ENCODE peak calls at places on chromosomes 2 and 18, in eight cellular contexts. C, L, U, K, A, S, V and Q are unnamed samples.

GRCh38 chr18:4271952-4272351 is 183.2 kb downstream of the DLGAP1 start:
- DNase-seq in C (no peak), L (no peak), U (no peak), K (no peak), A (no peak), S (no peak), V (no peak), Q (no peak)

GRCh38 chr18:76274470-76275289 is 220.4 kb downstream of the ZNF516 start:
- DNase-seq in C (peak), L (peak), U (peak), K (peak), A (peak), S (peak), V (peak), Q (peak)

GRCh38 chr2:180690611-180691010 is 289.8 kb upstream of the UBE2E3 start:
- DNase-seq in C (no peak), L (peak), U (no peak), K (no peak), A (no peak), S (no peak), V (no peak), Q (no peak)

GRCh38 chr18:29838556-29838955 is 1204.0 kb downstream of the DSC3 start:
- DNase-seq in C (no peak), L (peak), U (no peak), K (no peak), A (no peak), S (no peak), V (no peak), Q (peak)

GRCh38 chr18:6155707-6156106 is 259.0 kb downstream of the L3MBTL4 start:
- DNase-seq in C (no peak), L (no peak), U (no peak), K (no peak), A (no peak), S (no peak), V (no peak), Q (no peak)

GRCh38 chr2:197183355-197183754 is 127.2 kb downstream of the ANKRD44 start:
- DNase-seq in C (no peak), L (peak), U (no peak), K (no peak), A (no peak), S (no peak), V (no peak), Q (no peak)

GRCh38 chr2:198499539-198499938 is 695.1 kb downstream of the PLCL1 start:
- DNase-seq in C (no peak), L (no peak), U (no peak), K (peak), A (no peak), S (peak), V (no peak), Q (peak)

GRCh38 chr2:20563833-20564232 is 87.1 kb downstream of the HS1BP3 start:
- DNase-seq in C (no peak), L (peak), U (no peak), K (no peak), A (no peak), S (no peak), V (no peak), Q (no peak)

GRCh38 chr2:219252570-219252899 is 508 bp upstream of the TUBA4B start:
- DNase-seq in C (peak), L (no peak), U (no peak), K (no peak), A (no peak), S (peak), V (no peak), Q (no peak)

GRCh38 chr2:23806201-23806600 is 120.7 kb downstream of the ATAD2B start:
- DNase-seq in C (no peak), L (no peak), U (no peak), K (no peak), A (no peak), S (no peak), V (no peak), Q (no peak)

GRCh38 chr2:60281730-60282129 is 271.7 kb downstream of the BCL11A start:
- DNase-seq in C (no peak), L (no peak), U (no peak), K (no peak), A (no peak), S (no peak), V (no peak), Q (no peak)

GRCh38 chr2:60283633-60284032 is 269.8 kb downstream of the BCL11A start:
- DNase-seq in C (peak), L (no peak), U (no peak), K (no peak), A (no peak), S (no peak), V (no peak), Q (no peak)

GRCh38 chr2:60275958-60276357 is 277.5 kb downstream of the BCL11A start:
- DNase-seq in C (no peak), L (no peak), U (no peak), K (peak), A (no peak), S (no peak), V (no peak), Q (no peak)

GRCh38 chr2:60282886-60283285 is 270.6 kb downstream of the BCL11A start:
- DNase-seq in C (no peak), L (no peak), U (no peak), K (no peak), A (no peak), S (no peak), V (no peak), Q (no peak)

GRCh38 chr2:60278906-60279305 is 274.5 kb downstream of the BCL11A start:
- DNase-seq in C (no peak), L (no peak), U (no peak), K (no peak), A (no peak), S (no peak), V (no peak), Q (no peak)
- TF ChIP-seq CTCF in C (no peak), L (no peak), U (no peak), K (no peak), A (no peak), S (no peak), V (no peak), Q (no peak)

GRCh38 chr18:56803076-56803475 is 151.9 kb downstream of the WDR7 start:
- DNase-seq in C (no peak), L (no peak), U (no peak), K (no peak), A (no peak), S (no peak), V (no peak), Q (no peak)

GRCh38 chr18:56795381-56795780 is 144.2 kb downstream of the WDR7 start:
- DNase-seq in C (no peak), L (peak), U (no peak), K (no peak), A (no peak), S (no peak), V (no peak), Q (no peak)

GRCh38 chr18:56804395-56804794 is 153.2 kb downstream of the WDR7 start:
- DNase-seq in C (no peak), L (no peak), U (no peak), K (no peak), A (no peak), S (no peak), V (no peak), Q (no peak)

GRCh38 chr18:56799756-56800155 is 148.6 kb downstream of the WDR7 start:
- DNase-seq in C (no peak), L (peak), U (no peak), K (no peak), A (no peak), S (no peak), V (no peak), Q (no peak)
- TF ChIP-seq EZH2phosphoT487 in C (no peak), L (no peak), U (no peak), K (no peak), A (no peak), S (no peak), V (no peak), Q (no peak)

GRCh38 chr18:12119358-12119757 is 25.7 kb downstream of the ANKRD62 start:
- DNase-seq in C (no peak), L (no peak), U (no peak), K (no peak), A (no peak), S (no peak), V (no peak), Q (no peak)

DNA sequence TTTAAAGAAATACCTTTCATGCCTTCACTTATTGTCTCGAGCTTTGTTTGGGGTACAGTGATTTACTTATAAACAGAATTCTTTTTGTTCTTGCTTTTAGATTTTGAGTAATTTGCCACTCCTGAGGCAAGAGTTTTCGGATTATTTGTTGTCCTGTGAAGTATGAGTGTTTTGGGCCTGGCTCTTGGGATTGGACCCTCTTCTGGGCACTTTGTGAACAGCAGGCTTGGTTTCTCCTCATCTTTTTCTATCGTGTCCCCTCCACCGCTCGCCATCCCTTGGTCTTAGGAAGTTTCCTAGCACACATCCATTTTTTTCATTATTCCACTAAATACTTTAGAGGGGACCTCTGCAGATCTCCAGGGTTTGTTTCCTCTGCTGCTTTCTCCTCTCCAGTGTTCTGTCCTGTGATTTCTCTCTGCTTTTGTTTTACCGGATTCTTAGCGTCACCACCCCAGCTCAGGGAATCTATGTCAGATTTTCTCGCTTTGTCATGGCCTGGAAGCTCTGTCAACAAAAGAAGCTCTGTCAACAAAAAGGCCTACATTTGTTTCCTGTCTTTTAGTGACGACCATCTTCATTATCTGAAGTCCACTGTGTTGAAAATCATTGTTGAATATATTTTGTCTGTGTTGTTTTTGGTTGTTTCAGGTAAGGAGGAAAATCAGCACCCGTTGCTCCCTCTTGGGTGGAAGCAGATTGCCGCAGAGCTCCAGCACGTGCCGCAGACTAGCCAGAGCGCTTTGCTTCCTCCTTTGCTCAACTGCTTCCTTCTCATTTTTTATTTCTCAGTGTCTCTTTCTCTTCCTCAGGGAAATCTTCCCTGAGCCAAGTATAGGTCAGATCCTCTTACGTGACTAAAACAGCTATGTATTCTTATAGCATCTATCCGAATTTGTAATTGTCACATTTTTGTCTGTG is 27.8 kb downstream of the ANKRD62 start:
- DNase-seq in C (no peak), L (peak), U (peak), K (peak), A (no peak), S (peak), V (no peak), Q (peak)
- TF ChIP-seq CTCF in C (peak), L (peak), U (no peak), K (peak), A (peak), S (peak), V (peak), Q (peak)

GRCh38 chr2:59969161-59969560 is 584.3 kb downstream of the BCL11A start:
- DNase-seq in C (no peak), L (no peak), U (no peak), K (no peak), A (no peak), S (no peak), V (no peak), Q (no peak)
- TF ChIP-seq EZH2phosphoT487 in C (no peak), L (no peak), U (no peak), K (no peak), A (no peak), S (no peak), V (no peak), Q (no peak)

GRCh38 chr2:9570182-9571060 is 14.8 kb upstream of the ADAM17 start:
- DNase-seq in C (no peak), L (no peak), U (no peak), K (no peak), A (no peak), S (no peak), V (no peak), Q (no peak)

GRCh38 chr2:9578475-9579235 is 23.0 kb upstream of the ADAM17 start:
- DNase-seq in C (no peak), L (no peak), U (no peak), K (no peak), A (no peak), S (no peak), V (no peak), Q (no peak)

GRCh38 chr2:9574314-9574713 is 18.7 kb upstream of the ADAM17 start:
- DNase-seq in C (no peak), L (no peak), U (no peak), K (no peak), A (no peak), S (no peak), V (no peak), Q (no peak)

GRCh38 chr2:9573013-9573708 is 17.5 kb upstream of the ADAM17 start:
- DNase-seq in C (no peak), L (no peak), U (no peak), K (no peak), A (no peak), S (no peak), V (no peak), Q (no peak)

DNA sequence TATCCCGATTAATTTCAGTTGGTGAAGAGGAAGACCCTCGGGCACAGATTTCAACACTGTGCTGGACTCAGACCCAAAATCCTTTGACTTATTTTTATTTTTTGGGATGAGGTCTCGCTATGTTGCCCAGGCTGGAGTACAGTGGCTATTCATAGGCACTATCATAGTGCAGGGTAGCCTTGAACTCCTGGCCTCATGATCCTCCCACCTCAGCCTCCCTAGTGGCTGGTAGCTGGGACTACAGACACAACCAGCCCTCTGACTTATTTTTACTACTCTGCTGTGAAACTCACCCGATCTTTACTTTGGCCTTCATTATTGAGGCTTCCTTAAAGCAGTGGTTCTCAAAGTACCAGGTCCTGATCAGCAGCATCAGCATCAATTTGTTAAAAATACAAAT is 18.2 kb upstream of the ADAM17 start:
- DNase-seq in C (no peak), L (no peak), U (no peak), K (peak), A (no peak), S (no peak), V (no peak), Q (no peak)
- TF ChIP-seq CTCF in C (peak), L (peak), U (no peak), K (no peak), A (peak), S (peak), V (peak), Q (no peak)

GRCh38 chr2:101698419-101699190 is 1.1 kb downstream of the MAP4K4 start:
- DNase-seq in C (peak), L (peak), U (peak), K (peak), A (peak), S (no peak), V (no peak), Q (peak)

GRCh38 chr2:101697794-101698418 is 399 bp downstream of the MAP4K4 start:
- DNase-seq in C (peak), L (peak), U (no peak), K (peak), A (peak), S (peak), V (no peak), Q (peak)

GRCh38 chr2:101697124-101697793 is at the start of gene MAP4K4:
- DNase-seq in C (peak), L (peak), U (peak), K (peak), A (peak), S (peak), V (peak), Q (peak)

GRCh38 chr2:101699939-101700442 is 2.5 kb downstream of the MAP4K4 start:
- DNase-seq in C (no peak), L (peak), U (no peak), K (peak), A (no peak), S (no peak), V (no peak), Q (no peak)

DNA sequence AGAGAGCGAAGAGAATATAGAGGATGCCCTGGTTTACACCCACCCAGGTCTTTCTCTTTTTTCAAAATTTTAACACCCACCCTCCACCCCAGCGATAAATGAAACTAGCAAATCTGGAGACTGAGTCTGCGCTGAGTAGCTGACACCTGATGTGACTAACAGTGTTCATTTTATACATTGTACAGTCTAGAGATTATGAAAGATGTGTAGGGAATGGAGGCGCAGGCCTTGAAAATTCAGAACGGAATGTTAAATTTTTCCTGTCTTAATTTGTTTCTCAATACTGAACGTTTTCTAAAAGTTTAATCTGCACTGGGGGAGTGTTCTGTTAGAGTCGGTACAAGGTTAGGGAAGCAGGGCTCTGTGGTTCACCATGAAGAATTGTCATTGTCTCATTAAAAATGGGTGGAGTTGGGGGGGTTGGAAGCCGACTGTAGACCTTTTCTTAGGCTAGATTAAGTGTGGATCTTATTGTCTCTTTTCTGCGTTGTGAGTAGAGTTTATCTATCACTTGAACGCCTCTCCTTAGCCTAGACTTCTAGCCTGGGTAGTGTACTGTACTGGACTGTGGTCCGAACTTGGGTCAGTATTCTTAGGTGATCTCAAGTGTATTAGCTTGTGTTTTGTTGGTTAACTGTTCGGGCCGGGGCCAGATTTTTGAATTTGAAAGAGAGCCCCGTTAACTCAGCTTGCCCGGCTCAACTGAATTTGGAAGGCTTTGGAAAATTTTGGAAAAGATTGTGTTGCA is 1.9 kb downstream of the MAP4K4 start:
- DNase-seq in C (no peak), L (peak), U (no peak), K (no peak), A (peak), S (peak), V (no peak), Q (no peak)
- TF ChIP-seq EZH2phosphoT487 in C (no peak), L (no peak), U (no peak), K (no peak), A (no peak), S (no peak), V (no peak), Q (no peak)

GRCh38 chr18:34222396-34223163 is 2.1 kb downstream of the NOL4 start:
- DNase-seq in C (peak), L (peak), U (no peak), K (peak), A (no peak), S (peak), V (peak), Q (peak)

GRCh38 chr18:34223164-34223892 is 1.4 kb downstream of the NOL4 start:
- DNase-seq in C (peak), L (no peak), U (no peak), K (peak), A (no peak), S (peak), V (no peak), Q (peak)

GRCh38 chr18:34223893-34224422 is 755 bp downstream of the NOL4 start:
- DNase-seq in C (peak), L (no peak), U (no peak), K (no peak), A (no peak), S (peak), V (no peak), Q (no peak)

GRCh38 chr18:34225218-34225553 is 473 bp upstream of the NOL4 start:
- DNase-seq in C (no peak), L (no peak), U (no peak), K (no peak), A (no peak), S (no peak), V (no peak), Q (no peak)

GRCh38 chr18:34224423-34225217 is at the start of gene NOL4:
- DNase-seq in C (peak), L (peak), U (no peak), K (peak), A (no peak), S (peak), V (no peak), Q (peak)
- TF ChIP-seq CTCF in C (no peak), L (peak), U (no peak), K (peak), A (no peak), S (peak), V (no peak), Q (peak)

GRCh38 chr2:128258218-128258617 is 60.5 kb downstream of the HS6ST1 start:
- DNase-seq in C (no peak), L (no peak), U (no peak), K (no peak), A (no peak), S (no peak), V (no peak), Q (no peak)
- TF ChIP-seq EZH2phosphoT487 in C (no peak), L (no peak), U (no peak), K (no peak), A (no peak), S (no peak), V (no peak), Q (no peak)

DNA sequence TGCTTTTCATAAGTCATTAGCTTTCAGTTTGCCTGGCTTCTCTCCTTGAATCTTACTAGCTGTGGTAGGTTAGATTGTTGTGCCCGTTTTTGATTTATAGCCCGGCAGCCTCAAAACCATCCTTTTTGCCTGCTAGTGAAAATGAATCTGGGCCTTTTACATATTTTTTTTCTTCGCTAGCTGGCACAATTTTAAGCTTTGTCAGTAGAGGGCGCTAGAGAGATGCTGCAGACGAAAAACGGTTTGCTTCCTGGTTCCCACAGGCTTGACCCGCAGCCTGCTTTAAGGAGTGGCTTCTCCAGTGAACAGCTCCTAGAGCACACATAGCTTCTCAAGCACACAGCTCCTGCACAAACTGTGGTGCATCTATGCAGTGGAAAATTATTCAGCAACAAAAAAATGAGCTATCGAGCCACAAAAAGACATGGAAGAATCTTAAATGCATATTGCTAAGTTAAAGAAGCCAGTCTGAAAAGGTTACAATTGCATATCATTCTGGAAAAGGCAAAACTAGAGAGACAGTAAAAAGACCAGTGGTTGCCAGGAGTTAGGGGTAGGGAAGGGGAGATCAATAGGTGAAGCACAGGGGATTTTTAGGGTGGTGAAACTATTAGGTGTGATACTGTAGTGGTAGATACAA is 47.9 kb downstream of the E2F6 start:
- DNase-seq in C (no peak), L (peak), U (no peak), K (peak), A (peak), S (peak), V (peak), Q (no peak)
- TF ChIP-seq CTCF in C (peak), L (peak), U (peak), K (peak), A (peak), S (peak), V (peak), Q (peak)